ENCODE peak calls at places on chromosomes 5 and 9, in nine cellular contexts. One of them, this sample, is unnamed. For H3K9me3, H3K4me1 and H3K36me3, the result is how much of the 10 kb centered on the place peaks cover.

GRCh38 chr9:107158321-107158720 is 124.8 kb upstream of the RAD23B start:
- DNase-seq in CD8-positive, alpha-beta T cell: no peak
- DNase-seq in psoas muscle: no peak
- DNase-seq in aorta: no peak
- DNase-seq in GM23248: peak
- DNase-seq in PC-3: peak
- DNase-seq in mesenchymal stem cell: peak
- DNase-seq in endodermal cell: peak
- DNase-seq in CD8-positive, alpha-beta memory T cell: no peak
- DNase-seq in this sample: no peak

GRCh38 chr9:137217276-137218211 is 4.5 kb downstream of the RNF208 start:
- DNase-seq in mesenchymal stem cell: peak
- DNase-seq in aorta: no peak
- DNase-seq in endodermal cell: peak
- DNase-seq in PC-3: peak
- DNase-seq in CD8-positive, alpha-beta memory T cell: no peak
- DNase-seq in CD8-positive, alpha-beta T cell: no peak
- DNase-seq in GM23248: peak
- DNase-seq in psoas muscle: peak
- DNase-seq in this sample: peak

GRCh38 chr9:86893811-86894490 is 53.4 kb downstream of the GAS1 start:
- DNase-seq in psoas muscle: no peak
- DNase-seq in endodermal cell: peak
- DNase-seq in PC-3: no peak
- DNase-seq in GM23248: peak
- DNase-seq in CD8-positive, alpha-beta T cell: no peak
- DNase-seq in CD8-positive, alpha-beta memory T cell: no peak
- DNase-seq in aorta: no peak
- DNase-seq in mesenchymal stem cell: no peak
- DNase-seq in this sample: no peak

GRCh38 chr9:108412755-108413154 is 443.0 kb downstream of the ACTL7B start:
- DNase-seq in endodermal cell: peak
- DNase-seq in CD8-positive, alpha-beta T cell: no peak
- DNase-seq in PC-3: peak
- DNase-seq in psoas muscle: no peak
- DNase-seq in aorta: no peak
- DNase-seq in CD8-positive, alpha-beta memory T cell: no peak
- DNase-seq in GM23248: peak
- DNase-seq in mesenchymal stem cell: no peak
- DNase-seq in this sample: no peak

GRCh38 chr5:39209924-39210323 is 9.4 kb downstream of the FYB1 start:
- DNase-seq in CD8-positive, alpha-beta T cell: peak
- DNase-seq in endodermal cell: peak
- DNase-seq in PC-3: no peak
- DNase-seq in mesenchymal stem cell: no peak
- DNase-seq in psoas muscle: peak
- DNase-seq in CD8-positive, alpha-beta memory T cell: peak
- DNase-seq in aorta: no peak
- DNase-seq in GM23248: no peak
- DNase-seq in this sample: no peak

GRCh38 chr5:173629628-173630027 is 13.2 kb upstream of the BOD1 start:
- DNase-seq in CD8-positive, alpha-beta T cell: no peak
- DNase-seq in endodermal cell: peak
- DNase-seq in mesenchymal stem cell: no peak
- DNase-seq in GM23248: no peak
- DNase-seq in aorta: peak
- DNase-seq in PC-3: no peak
- DNase-seq in psoas muscle: no peak
- DNase-seq in CD8-positive, alpha-beta memory T cell: no peak
- DNase-seq in this sample: no peak

GRCh38 chr5:35248843-35249780 is 18.8 kb upstream of the PRLR start:
- DNase-seq in endodermal cell: no peak
- DNase-seq in aorta: no peak
- DNase-seq in PC-3: no peak
- DNase-seq in CD8-positive, alpha-beta T cell: no peak
- DNase-seq in CD8-positive, alpha-beta memory T cell: no peak
- DNase-seq in mesenchymal stem cell: peak
- DNase-seq in GM23248: no peak
- DNase-seq in psoas muscle: no peak
- DNase-seq in this sample: no peak

GRCh38 chr5:172929371-172929838 is 29.8 kb upstream of the RPL26L1 start:
- DNase-seq in psoas muscle: no peak
- DNase-seq in CD8-positive, alpha-beta T cell: no peak
- DNase-seq in endodermal cell: no peak
- DNase-seq in CD8-positive, alpha-beta memory T cell: no peak
- DNase-seq in mesenchymal stem cell: peak
- DNase-seq in PC-3: no peak
- DNase-seq in GM23248: peak
- DNase-seq in aorta: no peak
- DNase-seq in this sample: no peak

GRCh38 chr5:83000448-83000847 is 76.7 kb downstream of the TMEM167A start:
- DNase-seq in PC-3: no peak
- DNase-seq in endodermal cell: no peak
- DNase-seq in mesenchymal stem cell: peak
- DNase-seq in psoas muscle: no peak
- DNase-seq in CD8-positive, alpha-beta memory T cell: no peak
- DNase-seq in GM23248: no peak
- DNase-seq in aorta: no peak
- DNase-seq in CD8-positive, alpha-beta T cell: no peak
- DNase-seq in this sample: no peak

GRCh38 chr9:135734616-135735144 is 32.7 kb downstream of the KCNT1 start:
- DNase-seq in mesenchymal stem cell: no peak
- DNase-seq in aorta: no peak
- DNase-seq in CD8-positive, alpha-beta T cell: no peak
- DNase-seq in psoas muscle: no peak
- DNase-seq in endodermal cell: no peak
- DNase-seq in CD8-positive, alpha-beta memory T cell: no peak
- DNase-seq in PC-3: no peak
- DNase-seq in GM23248: no peak
- DNase-seq in this sample: no peak

GRCh38 chr9:89513836-89514235 is 15.9 kb upstream of the SEMA4D start:
- DNase-seq in aorta: no peak
- DNase-seq in psoas muscle: no peak
- DNase-seq in mesenchymal stem cell: no peak
- DNase-seq in CD8-positive, alpha-beta memory T cell: no peak
- DNase-seq in GM23248: no peak
- DNase-seq in PC-3: no peak
- DNase-seq in endodermal cell: no peak
- DNase-seq in CD8-positive, alpha-beta T cell: no peak
- DNase-seq in this sample: no peak

GRCh38 chr5:160369990-160370712 is at the start of gene C1QTNF2:
- DNase-seq in mesenchymal stem cell: peak
- DNase-seq in GM23248: peak
- DNase-seq in aorta: peak
- DNase-seq in psoas muscle: peak
- DNase-seq in endodermal cell: peak
- DNase-seq in PC-3: peak
- DNase-seq in CD8-positive, alpha-beta T cell: no peak
- DNase-seq in CD8-positive, alpha-beta memory T cell: no peak
- DNase-seq in this sample: no peak

GRCh38 chr5:154519375-154519774 is 41.3 kb upstream of the HAND1 start:
- DNase-seq in CD8-positive, alpha-beta memory T cell: no peak
- DNase-seq in endodermal cell: peak
- DNase-seq in aorta: no peak
- DNase-seq in mesenchymal stem cell: peak
- DNase-seq in GM23248: peak
- DNase-seq in PC-3: peak
- DNase-seq in psoas muscle: no peak
- DNase-seq in CD8-positive, alpha-beta T cell: no peak
- DNase-seq in this sample: no peak

GRCh38 chr5:179008667-179009066 is 13.5 kb upstream of the GRM6 start:
- DNase-seq in mesenchymal stem cell: no peak
- DNase-seq in CD8-positive, alpha-beta T cell: no peak
- DNase-seq in GM23248: peak
- DNase-seq in psoas muscle: no peak
- DNase-seq in endodermal cell: no peak
- DNase-seq in CD8-positive, alpha-beta memory T cell: no peak
- DNase-seq in aorta: no peak
- DNase-seq in PC-3: no peak
- DNase-seq in this sample: no peak
- H3K9me3 ChIP-seq in mesenchymal stem cell: under half
- H3K9me3 ChIP-seq in CD8-positive, alpha-beta T cell: under half
- H3K9me3 ChIP-seq in GM23248: under half
- H3K9me3 ChIP-seq in psoas muscle: under half
- H3K9me3 ChIP-seq in endodermal cell: half or more
- H3K9me3 ChIP-seq in CD8-positive, alpha-beta memory T cell: under half
- H3K9me3 ChIP-seq in aorta: under half
- H3K9me3 ChIP-seq in PC-3: under half
- H3K9me3 ChIP-seq in this sample: under half

GRCh38 chr5:57494104-57495098 is 11.8 kb upstream of the ACTBL2 start:
- DNase-seq in psoas muscle: no peak
- DNase-seq in endodermal cell: peak
- DNase-seq in CD8-positive, alpha-beta T cell: no peak
- DNase-seq in CD8-positive, alpha-beta memory T cell: no peak
- DNase-seq in GM23248: peak
- DNase-seq in PC-3: peak
- DNase-seq in aorta: peak
- DNase-seq in mesenchymal stem cell: peak
- DNase-seq in this sample: peak

GRCh38 chr5:57495285-57495684 is 12.7 kb upstream of the ACTBL2 start:
- DNase-seq in GM23248: no peak
- DNase-seq in PC-3: no peak
- DNase-seq in mesenchymal stem cell: no peak
- DNase-seq in psoas muscle: no peak
- DNase-seq in endodermal cell: no peak
- DNase-seq in CD8-positive, alpha-beta memory T cell: no peak
- DNase-seq in CD8-positive, alpha-beta T cell: no peak
- DNase-seq in aorta: no peak
- DNase-seq in this sample: no peak

GRCh38 chr5:57491369-57491965 is 8.9 kb upstream of the ACTBL2 start:
- DNase-seq in aorta: no peak
- DNase-seq in GM23248: no peak
- DNase-seq in CD8-positive, alpha-beta memory T cell: no peak
- DNase-seq in psoas muscle: no peak
- DNase-seq in PC-3: peak
- DNase-seq in mesenchymal stem cell: no peak
- DNase-seq in endodermal cell: no peak
- DNase-seq in CD8-positive, alpha-beta T cell: no peak
- DNase-seq in this sample: no peak

GRCh38 chr5:57492632-57493031 is 10.0 kb upstream of the ACTBL2 start:
- DNase-seq in CD8-positive, alpha-beta T cell: no peak
- DNase-seq in aorta: no peak
- DNase-seq in PC-3: no peak
- DNase-seq in psoas muscle: no peak
- DNase-seq in mesenchymal stem cell: no peak
- DNase-seq in endodermal cell: no peak
- DNase-seq in GM23248: no peak
- DNase-seq in CD8-positive, alpha-beta memory T cell: no peak
- DNase-seq in this sample: no peak

DNA sequence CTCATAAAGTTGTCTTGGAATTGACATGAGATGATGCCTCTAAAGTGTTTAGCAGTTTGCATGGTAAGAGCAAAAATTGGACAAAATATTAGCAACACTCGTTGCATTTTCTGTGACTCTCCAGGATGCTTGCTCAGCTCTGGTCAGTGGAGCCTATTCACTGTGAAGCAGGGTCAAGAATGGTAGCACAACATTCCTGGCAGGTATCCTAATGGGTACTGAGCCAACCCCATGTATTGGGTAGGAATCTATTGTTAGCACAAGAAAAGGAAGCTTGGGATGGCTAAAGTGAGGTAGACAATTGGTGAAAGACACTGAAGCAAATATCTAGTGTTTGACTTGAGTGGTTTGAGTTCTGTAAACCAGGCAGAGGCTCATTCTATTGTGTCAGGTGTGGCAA is 10.4 kb upstream of the ACTBL2 start:
- DNase-seq in CD8-positive, alpha-beta T cell: no peak
- DNase-seq in CD8-positive, alpha-beta memory T cell: no peak
- DNase-seq in GM23248: no peak
- DNase-seq in PC-3: peak
- DNase-seq in mesenchymal stem cell: no peak
- DNase-seq in endodermal cell: no peak
- DNase-seq in psoas muscle: no peak
- DNase-seq in aorta: no peak
- DNase-seq in this sample: no peak
- H3K4me1 ChIP-seq in CD8-positive, alpha-beta T cell: under half
- H3K4me1 ChIP-seq in CD8-positive, alpha-beta memory T cell: under half
- H3K4me1 ChIP-seq in GM23248: under half
- H3K4me1 ChIP-seq in PC-3: under half
- H3K4me1 ChIP-seq in mesenchymal stem cell: under half
- H3K4me1 ChIP-seq in endodermal cell: under half
- H3K4me1 ChIP-seq in psoas muscle: under half
- H3K4me1 ChIP-seq in aorta: under half
- H3K4me1 ChIP-seq in this sample: under half

DNA sequence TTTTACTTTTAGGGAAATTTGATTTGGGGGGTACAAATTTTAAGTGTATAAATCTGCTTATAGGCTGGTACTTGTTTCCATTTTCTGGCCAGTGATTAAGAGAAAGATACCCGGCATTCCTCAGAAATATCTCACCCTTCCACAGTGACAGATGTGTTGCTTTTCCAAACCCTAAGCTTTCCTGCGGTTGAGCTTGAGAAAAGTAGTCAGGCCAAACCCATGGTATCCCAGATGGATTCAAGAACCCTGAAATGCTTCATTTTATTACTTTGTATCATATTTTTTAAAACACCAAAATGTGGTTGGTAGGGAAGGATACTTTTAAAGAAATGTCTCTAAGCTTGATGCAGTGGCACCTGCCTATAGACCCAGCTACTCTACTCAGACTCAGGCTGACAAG is 23.5 kb downstream of the SPTAN1 start:
- DNase-seq in CD8-positive, alpha-beta T cell: no peak
- DNase-seq in psoas muscle: no peak
- DNase-seq in PC-3: no peak
- DNase-seq in aorta: no peak
- DNase-seq in CD8-positive, alpha-beta memory T cell: no peak
- DNase-seq in mesenchymal stem cell: no peak
- DNase-seq in GM23248: peak
- DNase-seq in endodermal cell: no peak
- DNase-seq in this sample: no peak
- H3K36me3 ChIP-seq in CD8-positive, alpha-beta T cell: half or more
- H3K36me3 ChIP-seq in psoas muscle: half or more
- H3K36me3 ChIP-seq in PC-3: half or more
- H3K36me3 ChIP-seq in aorta: under half
- H3K36me3 ChIP-seq in CD8-positive, alpha-beta memory T cell: half or more
- H3K36me3 ChIP-seq in mesenchymal stem cell: half or more
- H3K36me3 ChIP-seq in GM23248: half or more
- H3K36me3 ChIP-seq in endodermal cell: half or more
- H3K36me3 ChIP-seq in this sample: half or more

DNA sequence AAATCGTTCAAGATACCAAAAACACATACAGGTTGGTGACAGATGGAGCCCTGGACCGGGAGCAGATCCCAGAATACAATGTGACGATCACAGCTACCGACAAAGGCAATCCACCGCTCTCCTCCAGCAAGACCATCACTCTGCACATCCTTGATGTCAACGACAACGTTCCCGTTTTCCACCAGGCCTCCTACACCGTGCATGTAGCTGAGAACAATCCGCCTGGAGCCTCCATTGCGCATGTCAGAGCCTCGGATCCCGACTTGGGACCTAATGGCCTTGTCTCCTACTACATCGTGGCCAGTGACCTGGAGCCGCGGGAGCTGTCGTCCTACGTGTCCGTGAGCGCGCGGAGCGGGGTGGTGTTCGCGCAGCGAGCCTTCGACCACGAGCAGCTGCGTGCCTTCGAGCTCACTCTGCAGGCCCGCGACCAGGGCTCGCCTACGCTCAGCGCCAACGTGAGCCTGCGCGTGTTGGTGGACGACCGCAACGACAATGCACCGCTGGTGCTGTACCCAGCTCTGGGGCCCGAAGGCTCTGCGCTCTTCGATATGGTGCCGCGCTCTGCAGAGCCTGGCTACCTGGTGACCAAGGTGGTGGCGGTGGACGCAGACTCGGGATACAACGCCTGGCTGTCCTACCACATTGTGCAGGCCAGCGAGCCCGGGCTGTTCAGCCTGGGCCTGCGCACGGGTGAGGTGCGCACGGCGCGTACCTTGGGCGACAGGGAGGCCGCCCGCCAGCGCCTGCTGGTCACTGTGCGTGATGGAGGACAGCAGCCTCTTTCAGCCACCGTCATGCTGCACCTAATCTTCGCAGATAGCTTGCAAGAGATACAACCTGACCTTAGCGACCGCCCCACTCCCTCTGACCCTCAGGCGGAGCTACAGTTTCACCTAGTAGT is 1.8 kb downstream of the PCDHGB3 start:
- DNase-seq in aorta: no peak
- DNase-seq in CD8-positive, alpha-beta memory T cell: no peak
- DNase-seq in GM23248: no peak
- DNase-seq in psoas muscle: no peak
- DNase-seq in mesenchymal stem cell: no peak
- DNase-seq in endodermal cell: no peak
- DNase-seq in PC-3: no peak
- DNase-seq in CD8-positive, alpha-beta T cell: no peak
- DNase-seq in this sample: no peak
- H3K9me3 ChIP-seq in aorta: under half
- H3K9me3 ChIP-seq in CD8-positive, alpha-beta memory T cell: under half
- H3K9me3 ChIP-seq in GM23248: under half
- H3K9me3 ChIP-seq in psoas muscle: under half
- H3K9me3 ChIP-seq in mesenchymal stem cell: under half
- H3K9me3 ChIP-seq in endodermal cell: under half
- H3K9me3 ChIP-seq in PC-3: under half
- H3K9me3 ChIP-seq in CD8-positive, alpha-beta T cell: under half
- H3K9me3 ChIP-seq in this sample: half or more

This sample was measured in lung.